ENCODE peak calls at places on chromosomes 2 and 18, in four cellular contexts. D is H1, M is HCT116, Q is K562. J is an unnamed sample.

GRCh38 chr2:11833601-11834000 is 87.2 kb downstream of the LPIN1 start:
- DNase-seq in M (no peak), D (no peak), Q (no peak), J (no peak)

GRCh38 chr2:152632736-152633135 is 84.5 kb downstream of the PRPF40A start:
- DNase-seq in M (no peak), Q (no peak), D (no peak), J (no peak)

GRCh38 chr2:58634653-58635347 is 393.7 kb upstream of the FANCL start:
- DNase-seq in D (no peak), M (peak), Q (no peak), J (no peak)

GRCh38 chr2:10654069-10654468 is 35.7 kb downstream of the NOL10 start:
- DNase-seq in D (no peak), M (peak), Q (no peak), J (no peak)

GRCh38 chr2:209613941-209614340 is 157.7 kb upstream of the UNC80 start:
- DNase-seq in M (no peak), Q (no peak), D (no peak), J (no peak)

GRCh38 chr2:162016080-162016479 is 57.9 kb downstream of the DPP4 start:
- DNase-seq in D (no peak), M (no peak), Q (no peak), J (no peak)

GRCh38 chr2:105388971-105389381 is 9.9 kb downstream of the FHL2 start:
- DNase-seq in Q (no peak), M (no peak), D (no peak), J (no peak)

GRCh38 chr2:58186501-58186900 is 54.6 kb downstream of the FANCL start:
- DNase-seq in D (no peak), M (no peak), Q (no peak), J (no peak)

GRCh38 chr2:66560683-66561082 is 125.8 kb downstream of the MEIS1 start:
- DNase-seq in Q (no peak), D (no peak), M (no peak), J (no peak)

GRCh38 chr18:49030138-49030537 is 79.4 kb upstream of the SMAD7 start:
- DNase-seq in Q (no peak), D (peak), M (no peak), J (no peak)
- TF ChIP-seq EGR1 in Q (no peak), D (no peak), M (no peak), J (no peak)

DNA sequence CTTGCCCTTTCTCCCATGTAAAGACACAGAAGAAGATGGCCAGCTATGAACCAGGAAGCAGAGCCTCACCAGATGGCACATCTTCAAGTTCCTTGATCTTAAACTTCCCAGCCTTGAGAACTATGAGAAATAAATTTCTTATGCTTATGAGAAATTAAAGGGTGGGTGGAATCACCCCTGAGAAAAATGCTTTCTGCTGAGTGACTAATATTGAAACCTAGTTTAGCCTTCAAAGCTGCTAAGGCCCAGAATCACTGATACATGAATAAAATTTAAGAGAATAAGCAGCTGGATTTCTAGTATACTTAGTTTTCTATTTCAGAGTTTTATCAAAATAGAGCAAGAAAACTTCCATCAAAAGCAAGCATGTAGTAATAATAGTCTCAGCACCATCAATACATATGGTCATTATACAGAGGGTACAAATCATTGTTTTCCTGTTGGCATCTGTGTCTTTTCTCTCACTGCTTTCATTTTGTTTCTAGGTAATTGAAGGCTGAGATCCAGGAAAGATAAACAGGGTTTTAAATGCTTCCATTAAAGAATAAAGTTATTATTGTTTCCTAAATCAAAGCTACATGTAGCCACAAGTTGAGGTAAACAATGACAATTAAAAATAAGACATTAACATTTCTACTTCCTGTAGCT is 53.3 kb upstream of the COL5A2 start:
- DNase-seq in D (no peak), M (no peak), Q (no peak), J (peak)
- H2AFZ ChIP-seq in D (no peak), M (peak), Q (no peak), J (no peak)

GRCh38 chr2:150450765-150451164 is 36.7 kb downstream of the RND3 start:
- DNase-seq in M (no peak), D (no peak), Q (no peak), J (no peak)

GRCh38 chr2:150445404-150445803 is 42.1 kb downstream of the RND3 start:
- DNase-seq in Q (no peak), M (no peak), D (no peak), J (no peak)

DNA sequence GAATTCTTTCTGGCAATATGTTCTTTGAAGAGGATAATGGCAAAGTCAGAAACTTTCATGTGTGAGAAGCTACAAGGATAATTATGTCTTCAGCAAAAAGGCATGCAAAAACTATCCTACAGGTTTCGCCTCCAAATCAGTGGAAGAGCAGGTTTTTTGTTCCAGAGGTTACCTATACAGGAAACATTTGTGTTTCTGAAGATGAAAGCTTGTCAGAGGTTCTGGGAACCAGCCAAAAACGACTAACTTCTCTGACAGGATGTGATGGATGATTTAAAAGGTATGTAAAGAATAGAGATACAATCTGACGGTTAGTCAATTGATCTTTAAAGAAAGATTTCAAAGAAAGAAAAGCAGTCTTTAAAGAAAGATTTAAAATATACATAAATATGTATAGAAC is 37.6 kb downstream of the RND3 start:
- DNase-seq in D (no peak), M (no peak), Q (no peak), J (no peak)
- TF ChIP-seq EGR1 in D (no peak), M (no peak), Q (no peak), J (no peak)

GRCh38 chr18:11784905-11785304 is 66.3 kb upstream of the CHMP1B start:
- DNase-seq in D (no peak), M (no peak), Q (no peak), J (no peak)

GRCh38 chr18:11780042-11780441 is 71.2 kb upstream of the CHMP1B start:
- DNase-seq in Q (no peak), D (no peak), M (no peak), J (no peak)

GRCh38 chr18:11783716-11784331 is 67.4 kb upstream of the CHMP1B start:
- DNase-seq in D (no peak), Q (no peak), M (no peak), J (no peak)

GRCh38 chr18:11791131-11791530 is 60.1 kb upstream of the CHMP1B start:
- DNase-seq in Q (no peak), M (no peak), D (no peak), J (no peak)

GRCh38 chr18:11785444-11786055 is 65.7 kb upstream of the CHMP1B start:
- DNase-seq in D (no peak), M (no peak), Q (no peak), J (no peak)
- H2AFZ ChIP-seq in D (peak), M (no peak), Q (no peak), J (no peak)

GRCh38 chr2:240954436-240955305 is 43.7 kb upstream of the SNED1 start:
- DNase-seq in Q (no peak), D (peak), M (no peak), J (no peak)
- TF ChIP-seq EGR1 in Q (no peak), D (no peak), M (no peak), J (no peak)

GRCh38 chr2:64336171-64336570 is 117.8 kb upstream of the LGALSL start:
- DNase-seq in D (no peak), Q (no peak), M (no peak), J (no peak)
- H2AFZ ChIP-seq in D (no peak), Q (no peak), M (no peak), J (no peak)

DNA sequence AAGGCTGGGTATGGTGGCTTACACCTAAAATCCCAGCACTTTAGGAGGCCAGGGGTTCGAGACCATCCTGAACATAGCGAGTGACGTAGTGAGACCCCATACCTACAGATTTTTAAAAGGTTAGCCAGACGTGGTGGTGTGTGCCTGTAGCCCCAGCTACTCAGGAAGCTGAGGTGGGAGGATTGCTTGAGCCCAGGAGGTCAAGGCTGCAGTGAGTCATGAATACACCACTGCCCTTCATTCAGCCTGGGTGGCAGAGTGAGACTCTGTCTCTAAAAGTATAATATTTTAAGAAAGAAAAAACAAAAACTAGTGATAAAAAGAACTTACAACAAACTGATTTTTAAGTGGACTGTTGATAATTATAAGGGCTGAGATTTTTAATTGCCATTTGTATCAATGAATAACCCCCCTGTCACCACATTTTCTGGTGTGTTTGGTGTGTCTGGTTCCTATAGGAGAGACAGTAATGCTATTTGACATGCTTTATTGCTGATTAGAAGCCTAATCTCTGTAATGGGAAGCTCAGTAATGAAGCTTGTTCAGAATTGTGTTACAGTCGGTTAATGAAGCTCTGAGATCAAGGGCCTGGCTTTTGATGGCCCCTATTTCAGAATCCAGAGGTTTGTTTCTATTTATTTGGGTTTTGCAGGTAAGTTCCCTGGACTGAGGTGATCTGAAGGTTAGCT is 147.0 kb downstream of the NEDD4L start:
- DNase-seq in M (no peak), D (no peak), Q (no peak), J (no peak)
- TF ChIP-seq EGR1 in M (no peak), D (no peak), Q (no peak), J (no peak)

GRCh38 chr2:144099340-144099739 is 420.6 kb downstream of the ZEB2 start:
- DNase-seq in D (no peak), Q (no peak), M (no peak), J (no peak)

GRCh38 chr2:144099746-144100438 is 420.0 kb downstream of the ZEB2 start:
- DNase-seq in D (no peak), Q (no peak), M (no peak), J (no peak)

GRCh38 chr2:144097440-144098225 is 422.3 kb downstream of the ZEB2 start:
- DNase-seq in D (no peak), M (no peak), Q (no peak), J (no peak)

GRCh38 chr2:144096531-144096930 is 423.4 kb downstream of the ZEB2 start:
- DNase-seq in Q (no peak), M (no peak), D (no peak), J (no peak)

DNA sequence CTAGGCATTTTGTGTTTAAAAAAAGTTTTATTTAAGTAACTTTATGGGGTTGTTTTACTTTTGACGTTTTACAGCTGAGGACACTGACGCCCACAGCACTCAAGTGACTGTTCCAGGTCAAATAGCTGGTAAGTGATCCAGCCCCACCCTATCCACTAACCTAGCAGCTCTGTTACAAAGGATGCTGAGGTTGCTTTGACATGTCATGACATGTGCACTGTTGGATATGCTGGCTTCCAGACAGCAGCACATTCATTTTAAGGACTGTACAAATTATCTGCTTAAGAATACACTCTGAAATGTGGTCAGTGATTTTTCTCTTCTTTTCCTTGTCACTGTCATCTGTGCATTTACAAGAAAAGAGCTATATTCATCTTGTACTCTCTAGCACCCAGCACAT is 417.5 kb downstream of the ZEB2 start:
- DNase-seq in D (no peak), Q (no peak), M (no peak), J (no peak)
- H2AFZ ChIP-seq in D (no peak), Q (no peak), M (no peak), J (no peak)

J was measured in GM12878.